ENCODE peak calls at places on chromosomes 1 and 21, in seven cellular contexts. G is IMR-90; B is thoracic aorta; Q is osteoblast; J is naive thymus-derived CD4-positive, alpha-beta T cell; I is GM23338; R is lower lobe of right lung. E is an unnamed sample.
A peak's percentile ranks its signal among the peaks of the same experiment; 100 is the strongest.

GRCh38 chr21:32826317-32827167 is 55.0 kb upstream of the PAXBP1 start:
- DNase-seq in G (peak; percentile 63), B (no peak), Q (peak; percentile 85), J (peak; percentile 44), I (peak; percentile 81), R (no peak), E (no peak)

GRCh38 chr1:221449801-221450470 is 292.0 kb downstream of the DUSP10 start:
- DNase-seq in G (peak; percentile 80), B (no peak), Q (no peak), J (no peak), I (no peak), R (no peak), E (no peak)

GRCh38 chr1:3515774-3516480 is 61.5 kb downstream of the ARHGEF16 start:
- DNase-seq in G (no peak), B (no peak), Q (peak; percentile 99), J (no peak), I (no peak), R (no peak), E (no peak)

GRCh38 chr1:3785458-3786157 is 10.7 kb downstream of the LRRC47 start:
- DNase-seq in G (no peak), B (no peak), Q (peak; percentile 62), J (no peak), I (peak; percentile 82), R (peak; percentile 31), E (no peak)

GRCh38 chr1:41482906-41483895 is 1.3 kb downstream of the EDN2 start:
- DNase-seq in G (no peak), B (no peak), Q (peak; percentile 80), J (no peak), I (no peak), R (peak; percentile 44), E (no peak)

GRCh38 chr1:43836267-43836951 is 97.2 kb upstream of the ARTN start:
- DNase-seq in G (no peak), B (no peak), Q (no peak), J (peak; percentile 84), I (no peak), R (peak; percentile 74), E (peak; percentile 14)

GRCh38 chr1:236535190-236535589 is 11.4 kb downstream of the LGALS8 start:
- DNase-seq in G (no peak), B (no peak), Q (no peak), J (no peak), I (no peak), R (no peak), E (no peak)

GRCh38 chr1:90133133-90133532 is 138.2 kb downstream of the ZNF326 start:
- DNase-seq in G (peak; percentile 3), B (no peak), Q (peak; percentile 14), J (no peak), I (peak; percentile 83), R (no peak), E (no peak)

GRCh38 chr1:77803371-77803770 is 23.9 kb downstream of the MIGA1 start:
- DNase-seq in G (no peak), B (no peak), Q (no peak), J (no peak), I (no peak), R (no peak), E (no peak)

GRCh38 chr1:160711528-160712311 is at the start of gene CD48:
- DNase-seq in G (no peak), B (no peak), Q (no peak), J (peak; percentile 88), I (no peak), R (no peak), E (peak; percentile 39)

GRCh38 chr21:36706482-36706852 is 7.6 kb downstream of the SIM2 start:
- DNase-seq in G (no peak), B (no peak), Q (peak; percentile 8), J (no peak), I (no peak), R (no peak), E (no peak)

GRCh38 chr1:62144238-62144831 is 50.3 kb upstream of the L1TD1 start:
- DNase-seq in G (peak; percentile 52), B (no peak), Q (peak; percentile 80), J (peak; percentile 16), I (peak; percentile 82), R (no peak), E (no peak)

GRCh38 chr1:150365945-150366344 is 2.0 kb downstream of the RPRD2 start:
- DNase-seq in G (peak; percentile 23), B (no peak), Q (peak; percentile 63), J (peak; percentile 7), I (no peak), R (no peak), E (no peak)

GRCh38 chr1:238468068-238468467 is 577.3 kb upstream of the ZP4 start:
- DNase-seq in G (peak; percentile 4), B (no peak), Q (no peak), J (no peak), I (no peak), R (no peak), E (no peak)

GRCh38 chr1:202085682-202086373 is 36.9 kb upstream of the GPR37L1 start:
- DNase-seq in G (peak; percentile 35), B (no peak), Q (peak; percentile 85), J (no peak), I (peak; percentile 60), R (no peak), E (no peak)

GRCh38 chr1:13543451-13543911 is 29.7 kb upstream of the LRRC38 start:
- DNase-seq in G (no peak), B (no peak), Q (no peak), J (no peak), I (no peak), R (no peak), E (no peak)

GRCh38 chr1:208105756-208106155 is 138.4 kb downstream of the PLXNA2 start:
- DNase-seq in G (no peak), B (no peak), Q (no peak), J (no peak), I (no peak), R (no peak), E (no peak)

GRCh38 chr1:214029796-214030195 is 42.0 kb downstream of the PROX1 start:
- DNase-seq in G (no peak), B (no peak), Q (no peak), J (no peak), I (peak; percentile 33), R (no peak), E (no peak)

GRCh38 chr1:30526652-30527345 is 196.6 kb downstream of the MATN1 start:
- DNase-seq in G (no peak), B (no peak), Q (no peak), J (no peak), I (no peak), R (no peak), E (no peak)

GRCh38 chr21:44285102-44285501 is 574 bp upstream of the AIRE start:
- DNase-seq in G (no peak), B (no peak), Q (no peak), J (no peak), I (no peak), R (no peak), E (no peak)
- H3K4me1 ChIP-seq in G (peaks cover 4% of the 10 kb centered on the region), B (no peaks in the 10 kb centered on the region), Q (peaks cover 3% of the 10 kb centered on the region), J (no peaks in the 10 kb centered on the region), I (peaks cover 5% of the 10 kb centered on the region), R (peaks cover 5% of the 10 kb centered on the region), E (no peaks in the 10 kb centered on the region)

GRCh38 chr1:22521692-22522091 is 41.6 kb upstream of the EPHA8 start:
- DNase-seq in G (no peak), B (no peak), Q (no peak), J (no peak), I (no peak), R (no peak), E (no peak)

GRCh38 chr1:22517936-22518335 is 45.4 kb upstream of the EPHA8 start:
- DNase-seq in G (peak; percentile 34), B (no peak), Q (no peak), J (no peak), I (no peak), R (no peak), E (no peak)

GRCh38 chr1:22522221-22522743 is 41.0 kb upstream of the EPHA8 start:
- DNase-seq in G (no peak), B (no peak), Q (no peak), J (no peak), I (no peak), R (no peak), E (no peak)

GRCh38 chr1:22518379-22518778 is 44.9 kb upstream of the EPHA8 start:
- DNase-seq in G (peak; percentile 34), B (no peak), Q (no peak), J (no peak), I (no peak), R (no peak), E (no peak)

GRCh38 chr1:22520871-22521270 is 42.4 kb upstream of the EPHA8 start:
- DNase-seq in G (no peak), B (no peak), Q (no peak), J (no peak), I (no peak), R (no peak), E (no peak)
- H3K36me3 ChIP-seq in G (peaks cover 52% of the 10 kb centered on the region), B (peaks cover 73% of the 10 kb centered on the region), Q (peaks cover 57% of the 10 kb centered on the region), J (peaks cover 34% of the 10 kb centered on the region), I (peaks cover 34% of the 10 kb centered on the region), R (peaks cover 97% of the 10 kb centered on the region), E (peaks cover 76% of the 10 kb centered on the region)

GRCh38 chr1:93352376-93352775 is 6.7 kb downstream of the DR1 start:
- DNase-seq in G (no peak), B (no peak), Q (no peak), J (no peak), I (no peak), R (no peak), E (no peak)

GRCh38 chr1:93350875-93351274 is 5.2 kb downstream of the DR1 start:
- DNase-seq in G (no peak), B (no peak), Q (no peak), J (no peak), I (no peak), R (no peak), E (no peak)

GRCh38 chr1:93349231-93350135 is 3.8 kb downstream of the DR1 start:
- DNase-seq in G (no peak), B (no peak), Q (no peak), J (no peak), I (no peak), R (no peak), E (no peak)

GRCh38 chr1:93348104-93348780 is 2.5 kb downstream of the DR1 start:
- DNase-seq in G (no peak), B (no peak), Q (no peak), J (no peak), I (no peak), R (no peak), E (no peak)

DNA sequence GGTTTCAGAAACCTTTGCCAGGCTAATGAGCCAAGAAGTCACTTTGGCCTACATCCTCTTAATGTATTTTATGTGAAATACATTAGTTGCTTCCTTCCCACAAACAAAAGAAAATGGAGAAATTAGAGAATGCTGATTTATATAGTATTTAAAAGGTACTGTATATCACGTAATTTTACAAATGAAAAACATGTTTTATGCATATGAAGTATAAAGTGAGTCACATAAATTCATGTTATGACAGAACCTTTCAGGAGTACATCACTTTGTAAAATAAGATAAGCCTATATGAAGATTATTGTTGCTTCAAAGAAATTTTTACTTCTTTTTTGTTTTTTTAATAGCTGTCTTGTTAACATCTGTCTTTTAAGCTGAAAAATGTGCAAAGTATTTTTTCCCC is 4.6 kb downstream of the DR1 start:
- DNase-seq in G (no peak), B (no peak), Q (no peak), J (no peak), I (no peak), R (no peak), E (no peak)
- H3K4me3 ChIP-seq in G (no peak overlapping the region), B (peak overlapping the region; percentile 16), Q (no peak overlapping the region), J (no peak overlapping the region), I (no peak overlapping the region), R (peak overlapping the region; percentile 94), E (no peak overlapping the region)

DNA sequence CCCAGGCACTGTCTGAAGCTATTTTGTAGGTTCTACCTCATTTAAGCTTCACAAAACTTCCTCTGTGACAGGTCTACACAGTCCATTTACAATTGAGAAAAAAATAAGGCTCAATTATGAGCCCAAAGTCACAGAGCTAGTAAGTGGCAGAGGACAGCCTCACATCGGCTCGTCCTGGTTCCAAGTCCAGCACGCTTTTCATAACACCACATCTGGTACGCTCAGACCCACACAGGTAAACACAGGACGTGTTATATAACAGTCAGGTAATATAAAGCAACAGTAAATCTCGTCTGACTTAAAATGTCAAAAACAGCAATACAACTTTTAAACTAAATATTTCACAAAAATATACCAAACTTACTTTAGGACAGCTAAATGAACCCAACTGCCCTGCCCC is 13.1 kb downstream of the JAK1 start:
- DNase-seq in G (no peak), B (no peak), Q (no peak), J (no peak), I (no peak), R (no peak), E (no peak)
- H3K4me1 ChIP-seq in G (peaks cover 10% of the 10 kb centered on the region), B (peaks cover 29% of the 10 kb centered on the region), Q (peaks cover 11% of the 10 kb centered on the region), J (peaks cover 75% of the 10 kb centered on the region), I (peaks cover 31% of the 10 kb centered on the region), R (peaks cover 92% of the 10 kb centered on the region), E (peaks cover 41% of the 10 kb centered on the region)

E was measured in effector memory CD4-positive, alpha-beta T cell.